ENCODE peak calls at places on chromosomes 13 and 19, in four cellular contexts. One of them, this sample, is unnamed.

GRCh38 chr19:46823049-46823448 is 27.6 kb downstream of the AP2S1 start:
- DNase-seq in osteocyte: no peak
- DNase-seq in fibroblast of pulmonary artery: no peak
- DNase-seq in nephron progenitor cell: no peak
- DNase-seq in this sample: no peak

GRCh38 chr19:10699650-10700335 is 1.4 kb upstream of the QTRT1 start:
- DNase-seq in nephron progenitor cell: peak
- DNase-seq in fibroblast of pulmonary artery: peak
- DNase-seq in osteocyte: no peak
- DNase-seq in this sample: no peak

GRCh38 chr13:73722120-73722519 is 412.1 kb downstream of the KLF12 start:
- DNase-seq in fibroblast of pulmonary artery: peak
- DNase-seq in nephron progenitor cell: no peak
- DNase-seq in osteocyte: no peak
- DNase-seq in this sample: no peak

GRCh38 chr19:10516671-10517286 is 468 bp downstream of the S1PR5 start:
- DNase-seq in nephron progenitor cell: no peak
- DNase-seq in fibroblast of pulmonary artery: no peak
- DNase-seq in osteocyte: no peak
- DNase-seq in this sample: no peak

GRCh38 chr19:4061683-4062575 is 4.8 kb downstream of the ZBTB7A start:
- DNase-seq in nephron progenitor cell: no peak
- DNase-seq in osteocyte: no peak
- DNase-seq in fibroblast of pulmonary artery: no peak
- DNase-seq in this sample: no peak

GRCh38 chr13:40590112-40590862 is 76.2 kb downstream of the FOXO1 start:
- DNase-seq in fibroblast of pulmonary artery: peak
- DNase-seq in nephron progenitor cell: no peak
- DNase-seq in osteocyte: no peak
- DNase-seq in this sample: no peak

GRCh38 chr13:94123543-94123942 is 355.9 kb downstream of the DCT start:
- DNase-seq in fibroblast of pulmonary artery: no peak
- DNase-seq in nephron progenitor cell: no peak
- DNase-seq in osteocyte: no peak
- DNase-seq in this sample: no peak

GRCh38 chr13:60756306-60756705 is 359.3 kb downstream of the TDRD3 start:
- DNase-seq in osteocyte: no peak
- DNase-seq in nephron progenitor cell: no peak
- DNase-seq in fibroblast of pulmonary artery: peak
- DNase-seq in this sample: no peak

GRCh38 chr19:11481777-11482383 is 1.0 kb upstream of the ELAVL3 start:
- DNase-seq in fibroblast of pulmonary artery: peak
- DNase-seq in nephron progenitor cell: peak
- DNase-seq in osteocyte: no peak
- DNase-seq in this sample: peak

GRCh38 chr19:23914402-23915286 is at the start of gene ZNF726:
- DNase-seq in fibroblast of pulmonary artery: peak
- DNase-seq in osteocyte: peak
- DNase-seq in nephron progenitor cell: peak
- DNase-seq in this sample: peak

GRCh38 chr13:60000986-60001385 is 162.7 kb downstream of the DIAPH3 start:
- DNase-seq in osteocyte: no peak
- DNase-seq in nephron progenitor cell: no peak
- DNase-seq in fibroblast of pulmonary artery: no peak
- DNase-seq in this sample: no peak

GRCh38 chr13:36883829-36884228 is 36.2 kb downstream of the SMAD9 start:
- DNase-seq in osteocyte: no peak
- DNase-seq in fibroblast of pulmonary artery: no peak
- DNase-seq in nephron progenitor cell: no peak
- DNase-seq in this sample: no peak

GRCh38 chr13:45950343-45950995 is 98.9 kb upstream of the SIAH3 start:
- DNase-seq in osteocyte: no peak
- DNase-seq in fibroblast of pulmonary artery: peak
- DNase-seq in nephron progenitor cell: no peak
- DNase-seq in this sample: peak

GRCh38 chr13:80235131-80235530 is 105.8 kb downstream of the SPRY2 start:
- DNase-seq in nephron progenitor cell: peak
- DNase-seq in fibroblast of pulmonary artery: peak
- DNase-seq in osteocyte: no peak
- DNase-seq in this sample: no peak

GRCh38 chr13:105346141-105346766 is 1189.2 kb downstream of the EFNB2 start:
- DNase-seq in nephron progenitor cell: no peak
- DNase-seq in osteocyte: no peak
- DNase-seq in fibroblast of pulmonary artery: peak
- DNase-seq in this sample: no peak

GRCh38 chr13:94646904-94647303 is 45.2 kb downstream of the GPR180 start:
- DNase-seq in fibroblast of pulmonary artery: no peak
- DNase-seq in osteocyte: no peak
- DNase-seq in nephron progenitor cell: no peak
- DNase-seq in this sample: no peak

GRCh38 chr13:46983881-46984280 is 87.0 kb upstream of the HTR2A start:
- DNase-seq in fibroblast of pulmonary artery: peak
- DNase-seq in osteocyte: no peak
- DNase-seq in nephron progenitor cell: no peak
- DNase-seq in this sample: no peak

GRCh38 chr19:6532244-6532999 is 1.6 kb downstream of the TNFSF9 start:
- DNase-seq in osteocyte: no peak
- DNase-seq in fibroblast of pulmonary artery: no peak
- DNase-seq in nephron progenitor cell: no peak
- DNase-seq in this sample: peak

GRCh38 chr19:43420954-43421353 is 6.3 kb downstream of the TEX101 start:
- DNase-seq in osteocyte: no peak
- DNase-seq in nephron progenitor cell: no peak
- DNase-seq in fibroblast of pulmonary artery: no peak
- DNase-seq in this sample: no peak

GRCh38 chr13:99176309-99177276 is 24.1 kb upstream of the UBAC2 start:
- DNase-seq in nephron progenitor cell: peak
- DNase-seq in fibroblast of pulmonary artery: peak
- DNase-seq in osteocyte: peak
- DNase-seq in this sample: peak

GRCh38 chr19:14164724-14165493 is 28.5 kb upstream of the ASF1B start:
- DNase-seq in nephron progenitor cell: no peak
- DNase-seq in fibroblast of pulmonary artery: no peak
- DNase-seq in osteocyte: no peak
- DNase-seq in this sample: no peak

GRCh38 chr13:59086147-59086546 is 1077.6 kb downstream of the DIAPH3 start:
- DNase-seq in osteocyte: no peak
- DNase-seq in nephron progenitor cell: no peak
- DNase-seq in fibroblast of pulmonary artery: peak
- DNase-seq in this sample: no peak

GRCh38 chr13:44017756-44018309 is 138.1 kb downstream of the LACC1 start:
- DNase-seq in osteocyte: no peak
- DNase-seq in fibroblast of pulmonary artery: no peak
- DNase-seq in nephron progenitor cell: no peak
- DNase-seq in this sample: no peak

GRCh38 chr19:45901912-45902650 is at the start of gene MYPOP:
- DNase-seq in nephron progenitor cell: no peak
- DNase-seq in fibroblast of pulmonary artery: no peak
- DNase-seq in osteocyte: no peak
- DNase-seq in this sample: no peak

GRCh38 chr19:2805991-2806649 is 13.5 kb upstream of the ZNF554 start:
- DNase-seq in fibroblast of pulmonary artery: no peak
- DNase-seq in nephron progenitor cell: no peak
- DNase-seq in osteocyte: peak
- DNase-seq in this sample: no peak

GRCh38 chr19:12786149-12786870 is 5.0 kb upstream of the JUNB start:
- DNase-seq in osteocyte: no peak
- DNase-seq in fibroblast of pulmonary artery: no peak
- DNase-seq in nephron progenitor cell: no peak
- DNase-seq in this sample: peak

GRCh38 chr19:4436231-4436630 is 21.4 kb downstream of the UBXN6 start:
- DNase-seq in osteocyte: no peak
- DNase-seq in fibroblast of pulmonary artery: no peak
- DNase-seq in nephron progenitor cell: no peak
- DNase-seq in this sample: no peak

GRCh38 chr19:5138606-5139594 is 170.0 kb downstream of the KDM4B start:
- DNase-seq in fibroblast of pulmonary artery: peak
- DNase-seq in nephron progenitor cell: no peak
- DNase-seq in osteocyte: no peak
- DNase-seq in this sample: peak

GRCh38 chr19:13931582-13932378 is 6.4 kb downstream of the PODNL1 start:
- DNase-seq in osteocyte: no peak
- DNase-seq in nephron progenitor cell: no peak
- DNase-seq in fibroblast of pulmonary artery: no peak
- DNase-seq in this sample: no peak

DNA sequence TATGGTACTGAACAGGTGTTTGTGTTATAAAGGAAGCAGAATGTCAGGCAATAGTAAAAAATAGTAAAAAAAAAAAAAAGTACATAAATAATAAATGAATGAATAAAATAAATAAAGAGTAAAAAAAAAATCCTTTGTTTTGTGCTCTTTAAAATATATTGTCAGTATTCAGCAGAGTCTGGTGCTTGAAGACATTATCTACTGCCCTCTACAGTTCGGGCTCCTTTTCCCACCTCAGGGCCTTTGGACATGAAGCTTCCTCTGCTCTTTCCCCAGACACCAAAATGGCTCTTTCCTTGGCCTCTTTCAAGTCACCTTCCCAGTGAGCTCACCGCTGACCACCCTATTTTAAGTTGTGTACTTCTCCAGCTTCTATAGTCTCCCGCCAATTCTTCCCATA is 137.5 kb downstream of the TNFRSF19 start:
- DNase-seq in nephron progenitor cell: no peak
- DNase-seq in fibroblast of pulmonary artery: peak
- DNase-seq in osteocyte: no peak
- DNase-seq in this sample: no peak
- TF ChIP-seq CTCF in nephron progenitor cell: no peak
- TF ChIP-seq CTCF in fibroblast of pulmonary artery: peak
- TF ChIP-seq CTCF in osteocyte: peak
- TF ChIP-seq CTCF in this sample: no peak

DNA sequence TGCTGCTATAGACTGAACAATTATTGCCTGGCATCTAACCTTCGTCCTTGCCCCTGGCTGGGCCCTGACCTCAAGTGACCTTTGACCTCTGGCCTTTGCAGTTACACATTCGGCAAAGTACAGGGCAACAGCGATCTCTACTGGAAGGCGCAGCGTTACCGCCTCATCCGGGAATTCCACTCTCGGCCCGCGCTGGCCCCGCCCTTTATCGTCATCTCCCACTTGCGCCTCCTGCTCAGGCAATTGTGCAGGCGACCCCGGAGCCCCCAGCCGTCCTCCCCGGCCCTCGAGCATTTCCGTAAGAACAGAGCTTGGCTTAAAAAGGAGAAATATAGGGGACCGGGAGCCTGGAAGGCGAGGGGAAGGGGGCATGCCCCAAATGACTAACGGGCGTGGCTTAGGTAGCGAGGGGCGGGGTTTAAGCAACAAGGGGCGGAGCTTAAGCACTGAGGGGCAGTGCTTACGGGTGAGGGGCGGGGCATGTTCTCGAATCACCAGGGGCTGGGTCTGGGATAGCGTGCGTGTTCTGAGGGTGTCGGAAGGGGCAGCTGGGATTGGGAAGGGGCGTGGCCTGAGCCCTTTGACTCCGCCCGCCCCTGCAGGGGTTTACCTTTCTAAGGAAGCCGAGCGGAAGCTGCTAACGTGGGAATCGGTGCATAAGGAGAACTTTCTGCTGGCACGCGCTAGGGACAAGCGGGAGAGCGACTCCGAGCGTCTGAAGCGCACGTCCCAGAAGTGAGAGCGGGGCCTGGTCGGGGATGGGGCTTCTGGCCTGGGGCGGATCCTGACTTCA is 52.7 kb downstream of the TRPM4 start:
- DNase-seq in osteocyte: no peak
- DNase-seq in fibroblast of pulmonary artery: no peak
- DNase-seq in nephron progenitor cell: peak
- DNase-seq in this sample: peak
- TF ChIP-seq CTCF in osteocyte: no peak
- TF ChIP-seq CTCF in fibroblast of pulmonary artery: no peak
- TF ChIP-seq CTCF in nephron progenitor cell: peak
- TF ChIP-seq CTCF in this sample: peak

GRCh38 chr19:283395-283794 is 7.8 kb downstream of the PLPP2 start:
- DNase-seq in fibroblast of pulmonary artery: no peak
- DNase-seq in nephron progenitor cell: no peak
- DNase-seq in osteocyte: no peak
- DNase-seq in this sample: no peak
- TF ChIP-seq CTCF in fibroblast of pulmonary artery: no peak
- TF ChIP-seq CTCF in nephron progenitor cell: no peak
- TF ChIP-seq CTCF in osteocyte: no peak
- TF ChIP-seq CTCF in this sample: no peak

DNA sequence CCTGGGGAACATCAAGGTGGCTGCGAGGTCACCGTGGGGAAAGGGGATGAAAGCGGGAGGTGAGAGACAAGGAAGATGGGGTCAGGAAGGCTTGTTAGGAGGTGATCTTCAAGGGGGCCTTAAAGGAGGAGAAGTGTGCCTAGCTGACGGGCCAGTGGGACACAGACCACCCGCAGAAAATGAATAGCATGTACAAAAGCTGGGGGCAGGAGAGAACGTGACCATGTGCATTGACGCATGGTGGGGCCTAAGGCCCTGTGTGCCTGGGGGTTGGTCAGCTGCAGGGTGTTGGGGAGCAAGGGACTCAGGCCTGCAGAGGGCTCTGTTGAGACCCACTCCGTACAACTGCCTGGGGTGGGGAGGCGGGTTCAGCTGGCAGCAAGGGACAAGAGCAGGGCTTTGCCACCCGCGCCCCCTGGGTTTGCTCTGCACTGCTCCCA is 5.9 kb downstream of the RAB8A start:
- DNase-seq in fibroblast of pulmonary artery: no peak
- DNase-seq in nephron progenitor cell: no peak
- DNase-seq in osteocyte: no peak
- DNase-seq in this sample: no peak
- TF ChIP-seq CTCF in fibroblast of pulmonary artery: no peak
- TF ChIP-seq CTCF in nephron progenitor cell: no peak
- TF ChIP-seq CTCF in osteocyte: no peak
- TF ChIP-seq CTCF in this sample: no peak

DNA sequence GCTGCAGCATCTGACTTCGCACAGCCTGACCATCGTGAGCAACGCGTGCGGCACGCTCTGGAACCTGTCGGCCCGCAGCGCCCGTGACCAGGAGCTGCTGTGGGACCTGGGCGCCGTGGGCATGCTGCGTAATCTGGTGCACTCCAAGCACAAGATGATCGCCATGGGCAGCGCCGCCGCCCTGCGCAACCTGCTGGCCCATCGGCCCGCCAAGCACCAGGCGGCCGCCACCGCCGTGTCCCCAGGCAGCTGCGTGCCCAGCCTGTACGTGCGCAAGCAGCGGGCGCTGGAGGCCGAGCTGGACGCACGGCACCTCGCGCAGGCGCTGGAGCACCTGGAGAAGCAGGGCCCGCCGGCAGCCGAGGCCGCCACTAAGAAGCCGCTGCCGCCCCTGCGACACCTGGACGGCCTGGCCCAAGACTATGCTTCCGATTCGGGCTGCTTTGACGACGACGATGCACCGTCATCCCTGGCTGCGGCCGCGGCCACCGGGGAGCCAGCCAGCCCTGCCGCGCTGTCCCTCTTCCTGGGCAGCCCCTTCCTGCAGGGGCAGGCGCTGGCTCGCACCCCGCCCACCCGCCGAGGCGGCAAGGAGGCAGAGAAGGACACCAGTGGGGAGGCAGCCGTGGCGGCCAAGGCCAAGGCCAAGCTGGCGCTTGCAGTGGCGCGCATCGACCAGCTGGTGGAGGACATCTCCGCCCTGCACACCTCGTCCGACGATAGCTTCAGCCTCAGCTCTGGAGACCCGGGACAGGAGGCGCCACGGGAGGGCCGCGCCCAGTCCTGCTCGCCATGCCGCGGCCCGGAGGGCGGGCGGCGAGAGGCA is 13.6 kb downstream of the C19orf25 start:
- DNase-seq in osteocyte: no peak
- DNase-seq in nephron progenitor cell: peak
- DNase-seq in fibroblast of pulmonary artery: no peak
- DNase-seq in this sample: no peak
- TF ChIP-seq CTCF in osteocyte: no peak
- TF ChIP-seq CTCF in nephron progenitor cell: peak
- TF ChIP-seq CTCF in fibroblast of pulmonary artery: peak
- TF ChIP-seq CTCF in this sample: peak